ENCODE peak calls at places on chromosomes 5 and 9, in ten cellular contexts. Q is WTC11; P is A172; L is SK-N-DZ; O is activated effector memory CD4-positive, alpha-beta T cell treated with Interleukin-2 at 50 U/mL for 16 hours; Z is sigmoid colon; X is KBM-7; J is NB4; T is fibroblast of pulmonary artery; V is esophagus muscularis mucosa. S is an unnamed sample.

GRCh38 chr5:143495124-143495523 is 91.6 kb upstream of the NR3C1 start:
- DNase-seq in Q (no peak), P (no peak), L (no peak), O (no peak), Z (no peak), X (no peak), J (peak), T (peak), V (no peak), S (no peak)

GRCh38 chr5:158874343-158874742 is 225.4 kb downstream of the EBF1 start:
- DNase-seq in Q (no peak), P (no peak), L (no peak), O (no peak), Z (no peak), X (no peak), J (no peak), T (no peak), V (no peak), S (no peak)

GRCh38 chr9:34612788-34613390 is 992 bp upstream of the RPP25L start:
- DNase-seq in Q (peak), P (peak), L (peak), O (peak), Z (peak), X (peak), J (peak), T (peak), V (no peak), S (peak)

GRCh38 chr5:169656125-169656990 is 19.3 kb downstream of the DOCK2 start:
- DNase-seq in Q (no peak), P (no peak), L (no peak), O (no peak), Z (no peak), X (no peak), J (peak), T (peak), V (no peak), S (no peak)

GRCh38 chr5:128227984-128228383 is 144.4 kb downstream of the SLC12A2 start:
- DNase-seq in Q (no peak), P (peak), L (no peak), O (no peak), Z (no peak), X (no peak), J (peak), T (peak), V (no peak), S (no peak)

GRCh38 chr5:134491841-134492442 is 33.5 kb upstream of the JADE2 start:
- DNase-seq in Q (peak), P (no peak), L (no peak), O (no peak), Z (no peak), X (no peak), J (no peak), T (no peak), V (peak), S (no peak)

GRCh38 chr9:7976167-7976755 is 176.7 kb upstream of the DMAC1 start:
- DNase-seq in Q (no peak), P (peak), L (no peak), O (peak), Z (no peak), X (peak), J (peak), T (no peak), V (no peak), S (no peak)

GRCh38 chr5:1652873-1653707 is 129.3 kb upstream of the LPCAT1 start:
- DNase-seq in Q (no peak), P (no peak), L (no peak), O (no peak), Z (no peak), X (peak), J (peak), T (no peak), V (no peak), S (no peak)

GRCh38 chr9:89038354-89039091 is 47.3 kb downstream of the S1PR3 start:
- DNase-seq in Q (no peak), P (no peak), L (no peak), O (no peak), Z (no peak), X (no peak), J (no peak), T (peak), V (peak), S (no peak)

GRCh38 chr5:52771343-52772039 is 16.2 kb upstream of the ITGA1 start:
- DNase-seq in Q (no peak), P (no peak), L (no peak), O (no peak), Z (no peak), X (no peak), J (no peak), T (no peak), V (no peak), S (no peak)

GRCh38 chr5:146565764-146566163 is 49.8 kb upstream of the GPR151 start:
- DNase-seq in Q (peak), P (peak), L (peak), O (peak), Z (no peak), X (peak), J (peak), T (peak), V (no peak), S (peak)

GRCh38 chr5:13629218-13629617 is 315.3 kb downstream of the DNAH5 start:
- DNase-seq in Q (no peak), P (peak), L (no peak), O (no peak), Z (no peak), X (no peak), J (no peak), T (no peak), V (no peak), S (no peak)

GRCh38 chr5:181221105-181221791 is 1.8 kb upstream of the TRIM41 start:
- DNase-seq in Q (peak), P (no peak), L (no peak), O (peak), Z (no peak), X (peak), J (peak), T (no peak), V (no peak), S (no peak)

GRCh38 chr5:95917207-95917606 is 44.4 kb downstream of the ELL2 start:
- DNase-seq in Q (no peak), P (no peak), L (no peak), O (no peak), Z (no peak), X (no peak), J (no peak), T (no peak), V (no peak), S (no peak)

GRCh38 chr5:135271533-135272310 is 127.3 kb downstream of the MACROH2A1 start:
- DNase-seq in Q (no peak), P (peak), L (no peak), O (no peak), Z (no peak), X (peak), J (no peak), T (peak), V (no peak), S (no peak)

GRCh38 chr5:177476531-177477233 is 3.2 kb upstream of the DBN1 start:
- DNase-seq in Q (no peak), P (peak), L (no peak), O (no peak), Z (peak), X (no peak), J (no peak), T (peak), V (no peak), S (no peak)

GRCh38 chr9:133930046-133931015 is 61.8 kb downstream of the VAV2 start:
- DNase-seq in Q (no peak), P (no peak), L (no peak), O (no peak), Z (no peak), X (no peak), J (no peak), T (no peak), V (no peak), S (no peak)

GRCh38 chr9:69605406-69605805 is 66.8 kb downstream of the APBA1 start:
- DNase-seq in Q (no peak), P (no peak), L (peak), O (no peak), Z (no peak), X (no peak), J (no peak), T (no peak), V (no peak), S (no peak)

GRCh38 chr5:56264417-56265025 is 31.4 kb upstream of the ANKRD55 start:
- DNase-seq in Q (peak), P (peak), L (peak), O (no peak), Z (no peak), X (peak), J (peak), T (peak), V (no peak), S (peak)

GRCh38 chr9:134268308-134268724 is 57.9 kb upstream of the RXRA start:
- DNase-seq in Q (no peak), P (no peak), L (no peak), O (no peak), Z (no peak), X (peak), J (peak), T (no peak), V (no peak), S (no peak)

GRCh38 chr9:35059438-35059837 is 13.0 kb downstream of the VCP start:
- DNase-seq in Q (no peak), P (no peak), L (no peak), O (no peak), Z (no peak), X (no peak), J (no peak), T (no peak), V (no peak), S (no peak)

GRCh38 chr9:133641861-133642595 is 5.9 kb downstream of the DBH start:
- DNase-seq in Q (no peak), P (no peak), L (no peak), O (no peak), Z (no peak), X (no peak), J (no peak), T (no peak), V (no peak), S (no peak)

GRCh38 chr5:135207866-135208265 is 173.8 kb upstream of the PITX1 start:
- DNase-seq in Q (no peak), P (no peak), L (no peak), O (no peak), Z (no peak), X (no peak), J (no peak), T (no peak), V (no peak), S (no peak)

GRCh38 chr9:21744874-21745273 is 57.6 kb upstream of the MTAP start:
- DNase-seq in Q (no peak), P (no peak), L (no peak), O (no peak), Z (no peak), X (no peak), J (no peak), T (peak), V (no peak), S (no peak)